ENCODE peak calls at places on chromosomes 16 and 17, in ten cellular contexts. One of them, this sample, is unnamed.

GRCh38 chr17:72634621-72635020 is 457.9 kb downstream of the SLC39A11 start:
- DNase-seq in fibroblast of lung: no peak
- DNase-seq in Karpas-422: no peak
- DNase-seq in OCI-LY7: no peak
- DNase-seq in mesendoderm: no peak
- DNase-seq in IMR-90: no peak
- DNase-seq in A549: no peak
- DNase-seq in GM23338: no peak
- DNase-seq in H9: no peak
- DNase-seq in SK-N-SH: no peak
- DNase-seq in this sample: no peak

GRCh38 chr16:66275795-66276428 is 90.6 kb upstream of the CDH5 start:
- DNase-seq in mesendoderm: peak; percentile 89
- DNase-seq in A549: peak; percentile 65
- DNase-seq in GM23338: peak; percentile 89
- DNase-seq in OCI-LY7: peak; percentile 23
- DNase-seq in Karpas-422: peak; percentile 69
- DNase-seq in H9: peak; percentile 71
- DNase-seq in fibroblast of lung: peak; percentile 67
- DNase-seq in IMR-90: peak; percentile 76
- DNase-seq in SK-N-SH: peak; percentile 55
- DNase-seq in this sample: peak; percentile 80

GRCh38 chr17:44376124-44376523 is 12.5 kb upstream of the FAM171A2 start:
- DNase-seq in H9: peak; percentile 89
- DNase-seq in IMR-90: peak; percentile 10
- DNase-seq in OCI-LY7: peak; percentile 49
- DNase-seq in Karpas-422: peak; percentile 75
- DNase-seq in SK-N-SH: peak; percentile 81
- DNase-seq in GM23338: peak; percentile 86
- DNase-seq in fibroblast of lung: no peak
- DNase-seq in mesendoderm: peak; percentile 68
- DNase-seq in A549: peak; percentile 80
- DNase-seq in this sample: no peak

GRCh38 chr17:34354637-34355036 is 1.6 kb upstream of the CCL13 start:
- DNase-seq in SK-N-SH: no peak
- DNase-seq in GM23338: no peak
- DNase-seq in IMR-90: peak; percentile 70
- DNase-seq in A549: no peak
- DNase-seq in Karpas-422: no peak
- DNase-seq in H9: no peak
- DNase-seq in mesendoderm: no peak
- DNase-seq in OCI-LY7: no peak
- DNase-seq in fibroblast of lung: peak; percentile 12
- DNase-seq in this sample: no peak

GRCh38 chr16:86395477-86395876 is 114.8 kb upstream of the FOXF1 start:
- DNase-seq in fibroblast of lung: no peak
- DNase-seq in IMR-90: no peak
- DNase-seq in OCI-LY7: no peak
- DNase-seq in A549: no peak
- DNase-seq in mesendoderm: no peak
- DNase-seq in Karpas-422: no peak
- DNase-seq in GM23338: no peak
- DNase-seq in SK-N-SH: no peak
- DNase-seq in H9: no peak
- DNase-seq in this sample: peak; percentile 34

GRCh38 chr16:86383488-86384262 is 126.7 kb upstream of the FOXF1 start:
- DNase-seq in OCI-LY7: no peak
- DNase-seq in A549: peak; percentile 25
- DNase-seq in H9: no peak
- DNase-seq in SK-N-SH: no peak
- DNase-seq in fibroblast of lung: peak; percentile 93
- DNase-seq in Karpas-422: peak; percentile 57
- DNase-seq in GM23338: no peak
- DNase-seq in mesendoderm: peak; percentile 88
- DNase-seq in IMR-90: peak; percentile 93
- DNase-seq in this sample: peak; percentile 95

GRCh38 chr17:1714980-1715802 is 5.0 kb upstream of the TLCD2 start:
- DNase-seq in IMR-90: peak; percentile 88
- DNase-seq in Karpas-422: no peak
- DNase-seq in A549: peak; percentile 91
- DNase-seq in OCI-LY7: no peak
- DNase-seq in GM23338: peak; percentile 74
- DNase-seq in fibroblast of lung: peak; percentile 87
- DNase-seq in SK-N-SH: peak; percentile 62
- DNase-seq in mesendoderm: peak; percentile 93
- DNase-seq in H9: peak; percentile 86
- DNase-seq in this sample: peak; percentile 91

GRCh38 chr17:79930077-79930785 is 91.0 kb upstream of the CBX4 start:
- DNase-seq in H9: no peak
- DNase-seq in IMR-90: no peak
- DNase-seq in Karpas-422: no peak
- DNase-seq in SK-N-SH: peak; percentile 85
- DNase-seq in fibroblast of lung: peak; percentile 8
- DNase-seq in GM23338: peak; percentile 64
- DNase-seq in OCI-LY7: no peak
- DNase-seq in A549: no peak
- DNase-seq in mesendoderm: no peak
- DNase-seq in this sample: no peak

GRCh38 chr17:13600475-13601316 is 1.0 kb downstream of the HS3ST3A1 start:
- DNase-seq in A549: no peak
- DNase-seq in SK-N-SH: peak; percentile 46
- DNase-seq in fibroblast of lung: peak; percentile 25
- DNase-seq in mesendoderm: peak; percentile 49
- DNase-seq in Karpas-422: no peak
- DNase-seq in GM23338: peak; percentile 47
- DNase-seq in OCI-LY7: no peak
- DNase-seq in H9: peak; percentile 57
- DNase-seq in IMR-90: peak; percentile 25
- DNase-seq in this sample: peak; percentile 41

GRCh38 chr17:6768447-6768846 is 7.6 kb upstream of the FBXO39 start:
- DNase-seq in A549: no peak
- DNase-seq in fibroblast of lung: no peak
- DNase-seq in IMR-90: no peak
- DNase-seq in H9: no peak
- DNase-seq in SK-N-SH: no peak
- DNase-seq in Karpas-422: no peak
- DNase-seq in OCI-LY7: no peak
- DNase-seq in mesendoderm: no peak
- DNase-seq in GM23338: no peak
- DNase-seq in this sample: no peak

GRCh38 chr17:47873200-47874090 is 22.5 kb upstream of the SP6 start:
- DNase-seq in IMR-90: no peak
- DNase-seq in GM23338: peak; percentile 34
- DNase-seq in SK-N-SH: no peak
- DNase-seq in H9: no peak
- DNase-seq in Karpas-422: no peak
- DNase-seq in fibroblast of lung: no peak
- DNase-seq in mesendoderm: no peak
- DNase-seq in OCI-LY7: no peak
- DNase-seq in A549: no peak
- DNase-seq in this sample: no peak

GRCh38 chr17:77933777-77934398 is 24.6 kb upstream of the TNRC6C start:
- DNase-seq in H9: peak; percentile 52
- DNase-seq in Karpas-422: no peak
- DNase-seq in A549: no peak
- DNase-seq in SK-N-SH: no peak
- DNase-seq in fibroblast of lung: no peak
- DNase-seq in mesendoderm: no peak
- DNase-seq in OCI-LY7: no peak
- DNase-seq in GM23338: no peak
- DNase-seq in IMR-90: no peak
- DNase-seq in this sample: no peak

GRCh38 chr16:61007694-61008093 is 1028.5 kb downstream of the CDH8 start:
- DNase-seq in A549: no peak
- DNase-seq in Karpas-422: no peak
- DNase-seq in H9: no peak
- DNase-seq in fibroblast of lung: no peak
- DNase-seq in SK-N-SH: no peak
- DNase-seq in mesendoderm: no peak
- DNase-seq in IMR-90: no peak
- DNase-seq in OCI-LY7: no peak
- DNase-seq in GM23338: no peak
- DNase-seq in this sample: no peak

GRCh38 chr17:31079731-31080130 is 15.0 kb upstream of the NF1 start:
- DNase-seq in mesendoderm: peak; percentile 51
- DNase-seq in IMR-90: no peak
- DNase-seq in SK-N-SH: no peak
- DNase-seq in fibroblast of lung: no peak
- DNase-seq in Karpas-422: no peak
- DNase-seq in H9: no peak
- DNase-seq in A549: no peak
- DNase-seq in GM23338: no peak
- DNase-seq in OCI-LY7: no peak
- DNase-seq in this sample: no peak

GRCh38 chr17:236641-237405 is 55.4 kb upstream of the DOC2B start:
- DNase-seq in fibroblast of lung: peak; percentile 53
- DNase-seq in H9: no peak
- DNase-seq in Karpas-422: no peak
- DNase-seq in A549: no peak
- DNase-seq in SK-N-SH: no peak
- DNase-seq in IMR-90: no peak
- DNase-seq in GM23338: no peak
- DNase-seq in OCI-LY7: no peak
- DNase-seq in mesendoderm: peak; percentile 46
- DNase-seq in this sample: no peak

GRCh38 chr17:41340934-41341861 is 9.4 kb downstream of the KRT33A start:
- DNase-seq in A549: no peak
- DNase-seq in Karpas-422: no peak
- DNase-seq in OCI-LY7: no peak
- DNase-seq in SK-N-SH: no peak
- DNase-seq in mesendoderm: no peak
- DNase-seq in fibroblast of lung: no peak
- DNase-seq in GM23338: no peak
- DNase-seq in IMR-90: no peak
- DNase-seq in H9: no peak
- DNase-seq in this sample: no peak

GRCh38 chr17:71287246-71287828 is 833.5 kb upstream of the SOX9 start:
- DNase-seq in mesendoderm: peak; percentile 9
- DNase-seq in SK-N-SH: peak; percentile 34
- DNase-seq in H9: peak; percentile 31
- DNase-seq in fibroblast of lung: peak; percentile 20
- DNase-seq in Karpas-422: no peak
- DNase-seq in IMR-90: no peak
- DNase-seq in GM23338: peak; percentile 9
- DNase-seq in OCI-LY7: no peak
- DNase-seq in A549: no peak
- DNase-seq in this sample: no peak
- H3K4me2 ChIP-seq in mesendoderm: peak overlapping the region; percentile 19
- H3K4me2 ChIP-seq in SK-N-SH: no peak overlapping the region
- H3K4me2 ChIP-seq in H9: peak overlapping the region; percentile 31
- H3K4me2 ChIP-seq in fibroblast of lung: peak overlapping the region; percentile 0
- H3K4me2 ChIP-seq in Karpas-422: no peak overlapping the region
- H3K4me2 ChIP-seq in IMR-90: no peak overlapping the region
- H3K4me2 ChIP-seq in GM23338: peak overlapping the region; percentile 81
- H3K4me2 ChIP-seq in OCI-LY7: no peak overlapping the region
- H3K4me2 ChIP-seq in A549: peak overlapping the region; percentile 12
- H3K4me2 ChIP-seq in this sample: no peak overlapping the region

DNA sequence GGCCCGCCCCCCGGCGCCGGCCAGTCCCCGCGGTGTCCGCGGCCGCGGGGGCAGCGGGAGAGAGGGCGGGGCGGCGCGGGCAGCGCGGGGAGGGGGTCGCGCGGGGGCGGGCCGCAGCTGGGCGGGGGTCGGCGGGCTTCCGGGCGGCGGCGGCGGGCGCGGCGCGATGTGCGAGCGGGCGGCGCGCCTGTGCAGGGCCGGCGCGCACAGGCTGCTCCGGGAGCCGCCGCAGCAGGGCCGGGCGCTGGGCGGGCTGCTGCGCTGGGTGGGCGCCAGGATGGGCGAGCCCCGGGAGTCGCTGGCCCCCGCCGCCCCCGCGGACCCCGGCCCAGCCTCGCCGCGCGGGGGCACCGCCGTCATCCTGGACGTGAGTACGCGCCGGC is 430 bp downstream of the NECAB2 start:
- DNase-seq in GM23338: no peak
- DNase-seq in fibroblast of lung: no peak
- DNase-seq in SK-N-SH: peak; percentile 86
- DNase-seq in OCI-LY7: no peak
- DNase-seq in H9: no peak
- DNase-seq in A549: no peak
- DNase-seq in IMR-90: no peak
- DNase-seq in Karpas-422: no peak
- DNase-seq in mesendoderm: no peak
- DNase-seq in this sample: no peak
- H3K4me2 ChIP-seq in GM23338: peak overlapping the region; percentile 88
- H3K4me2 ChIP-seq in fibroblast of lung: no peak overlapping the region
- H3K4me2 ChIP-seq in SK-N-SH: no peak overlapping the region
- H3K4me2 ChIP-seq in OCI-LY7: no peak overlapping the region
- H3K4me2 ChIP-seq in H9: no peak overlapping the region
- H3K4me2 ChIP-seq in A549: no peak overlapping the region
- H3K4me2 ChIP-seq in IMR-90: no peak overlapping the region
- H3K4me2 ChIP-seq in Karpas-422: no peak overlapping the region
- H3K4me2 ChIP-seq in mesendoderm: peak overlapping the region; percentile 29
- H3K4me2 ChIP-seq in this sample: peak overlapping the region; percentile 52

GRCh38 chr17:39139561-39139960 is 11.9 kb downstream of the PLXDC1 start:
- DNase-seq in GM23338: no peak
- DNase-seq in IMR-90: no peak
- DNase-seq in OCI-LY7: no peak
- DNase-seq in fibroblast of lung: no peak
- DNase-seq in H9: no peak
- DNase-seq in Karpas-422: no peak
- DNase-seq in mesendoderm: no peak
- DNase-seq in SK-N-SH: no peak
- DNase-seq in A549: no peak
- DNase-seq in this sample: no peak
- H3K4me2 ChIP-seq in GM23338: no peak overlapping the region
- H3K4me2 ChIP-seq in IMR-90: peak overlapping the region; percentile 11
- H3K4me2 ChIP-seq in OCI-LY7: peak overlapping the region; percentile 54
- H3K4me2 ChIP-seq in fibroblast of lung: peak overlapping the region; percentile 6
- H3K4me2 ChIP-seq in H9: no peak overlapping the region
- H3K4me2 ChIP-seq in Karpas-422: peak overlapping the region; percentile 80
- H3K4me2 ChIP-seq in mesendoderm: no peak overlapping the region
- H3K4me2 ChIP-seq in SK-N-SH: peak overlapping the region; percentile 28
- H3K4me2 ChIP-seq in A549: no peak overlapping the region
- H3K4me2 ChIP-seq in this sample: no peak overlapping the region

DNA sequence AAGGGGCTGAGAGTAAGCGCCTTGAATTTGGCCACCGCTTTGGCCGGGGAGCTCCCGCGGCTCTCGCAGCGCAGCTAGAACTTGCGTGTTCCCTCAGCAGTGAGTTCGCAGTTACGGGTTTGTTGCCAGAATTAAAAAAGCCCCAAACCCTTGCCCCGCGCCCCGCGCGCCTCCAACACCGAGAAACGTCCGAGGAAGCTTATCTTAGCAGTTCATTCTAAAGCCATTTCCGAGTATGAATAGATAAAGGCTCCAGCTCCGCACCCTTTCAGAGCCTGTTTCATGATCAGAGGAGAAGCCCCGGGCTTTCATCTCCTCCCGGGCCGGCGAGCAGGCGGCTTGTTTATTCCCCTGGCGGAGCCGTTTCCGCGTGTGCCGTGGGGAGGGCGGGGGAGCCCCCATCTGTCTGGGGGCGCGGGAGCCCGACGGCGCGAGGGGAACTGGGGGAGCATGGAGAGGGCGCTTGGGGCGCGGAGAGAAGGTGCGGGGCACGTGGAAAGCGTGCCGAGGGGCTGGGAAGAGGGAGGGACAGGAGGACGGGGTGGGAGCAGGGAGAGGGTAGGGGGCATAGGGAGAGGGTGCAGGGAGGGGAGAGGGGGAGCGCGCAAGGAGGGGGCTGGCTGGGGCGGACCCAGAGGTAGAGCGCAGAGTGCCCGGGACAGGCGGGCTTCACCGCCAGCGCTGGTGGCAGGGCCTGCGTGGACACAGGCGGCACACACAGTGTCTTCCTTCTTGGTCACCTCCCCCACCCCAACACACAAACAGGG is 9.9 kb downstream of the TBX4 start:
- DNase-seq in H9: peak; percentile 55
- DNase-seq in A549: no peak
- DNase-seq in fibroblast of lung: no peak
- DNase-seq in GM23338: peak; percentile 52
- DNase-seq in mesendoderm: no peak
- DNase-seq in OCI-LY7: no peak
- DNase-seq in Karpas-422: no peak
- DNase-seq in SK-N-SH: peak; percentile 78
- DNase-seq in IMR-90: no peak
- DNase-seq in this sample: peak; percentile 22
- H3K4me2 ChIP-seq in H9: peak overlapping the region; percentile 48
- H3K4me2 ChIP-seq in A549: no peak overlapping the region
- H3K4me2 ChIP-seq in fibroblast of lung: peak overlapping the region; percentile 81
- H3K4me2 ChIP-seq in GM23338: peak overlapping the region; percentile 90
- H3K4me2 ChIP-seq in mesendoderm: peak overlapping the region; percentile 54
- H3K4me2 ChIP-seq in OCI-LY7: peak overlapping the region; percentile 49
- H3K4me2 ChIP-seq in Karpas-422: no peak overlapping the region
- H3K4me2 ChIP-seq in SK-N-SH: peak overlapping the region; percentile 70
- H3K4me2 ChIP-seq in IMR-90: peak overlapping the region; percentile 89
- H3K4me2 ChIP-seq in this sample: peak overlapping the region; percentile 52